ENCODE peak calls at places on chromosomes 1 and 21, in six cellular contexts. M, S, U, I, D and V are unnamed samples.
A peak's percentile ranks its signal among the peaks of the same experiment; 100 is the strongest.

GRCh38 chr1:85465099-85465790 is at the start of gene DDAH1:
- DNase-seq in U (peak; percentile 65), I (peak; percentile 35), D (no peak), S (peak; percentile 87), M (no peak), V (peak; percentile 86)

GRCh38 chr1:10114746-10115145 is 82.0 kb downstream of the UBE4B start:
- DNase-seq in S (no peak), M (no peak), U (no peak), D (no peak), I (no peak), V (no peak)

GRCh38 chr1:22639286-22639685 is 2.9 kb downstream of the C1QA start:
- DNase-seq in D (no peak), U (peak; percentile 67), S (peak; percentile 46), I (peak; percentile 52), M (no peak), V (peak; percentile 94)

GRCh38 chr1:97252076-97252475 is 530.5 kb downstream of the PTBP2 start:
- DNase-seq in D (no peak), S (no peak), M (no peak), U (peak; percentile 81), I (no peak), V (no peak)

GRCh38 chr1:61301824-61302652 is 219.7 kb downstream of the NFIA start:
- DNase-seq in M (no peak), D (peak; percentile 7), I (peak; percentile 77), S (no peak), U (peak; percentile 80), V (no peak)

GRCh38 chr1:54965624-54966340 is 14.6 kb upstream of the TMEM61 start:
- DNase-seq in D (peak; percentile 12), I (peak; percentile 45), M (no peak), S (no peak), U (peak; percentile 45), V (no peak)

GRCh38 chr1:160261526-160261877 is 847 bp downstream of the DCAF8 start:
- DNase-seq in S (peak; percentile 86), U (peak; percentile 91), I (peak; percentile 89), D (peak; percentile 76), M (peak; percentile 87), V (peak; percentile 53)

GRCh38 chr1:172397221-172397620 is 23.3 kb upstream of the C1orf105 start:
- DNase-seq in S (no peak), M (no peak), D (peak; percentile 46), I (no peak), U (peak; percentile 75), V (no peak)

GRCh38 chr1:150791587-150791986 is 16.5 kb downstream of the CTSK start:
- DNase-seq in D (no peak), U (no peak), I (no peak), M (no peak), S (no peak), V (no peak)

GRCh38 chr1:12052997-12053686 is 10.0 kb upstream of the TNFRSF8 start:
- DNase-seq in M (no peak), I (no peak), D (no peak), S (no peak), U (no peak), V (peak; percentile 73)

GRCh38 chr21:41921089-41921819 is 32.6 kb downstream of the C2CD2 start:
- DNase-seq in U (no peak), I (no peak), S (no peak), D (no peak), M (no peak), V (no peak)

GRCh38 chr1:228036701-228037231 is 30.0 kb downstream of the WNT3A start:
- DNase-seq in S (no peak), D (no peak), U (no peak), I (no peak), M (no peak), V (peak; percentile 73)
- H3K27me3 ChIP-seq in S (peaks cover 43% of the 10 kb centered on the region), D (peaks cover 2% of the 10 kb centered on the region), U (peaks cover 42% of the 10 kb centered on the region), I (peaks cover 26% of the 10 kb centered on the region), M (peaks cover 33% of the 10 kb centered on the region), V (peaks cover 44% of the 10 kb centered on the region)

GRCh38 chr1:212701910-212702309 is 2.3 kb upstream of the BATF3 start:
- DNase-seq in M (no peak), I (peak; percentile 32), S (no peak), U (no peak), D (no peak), V (no peak)
- H3K27me3 ChIP-seq in M (no peaks in the 10 kb centered on the region), I (no peaks in the 10 kb centered on the region), S (peaks cover 27% of the 10 kb centered on the region), U (no peaks in the 10 kb centered on the region), D (peaks cover 3% of the 10 kb centered on the region), V (peaks cover 65% of the 10 kb centered on the region)

DNA sequence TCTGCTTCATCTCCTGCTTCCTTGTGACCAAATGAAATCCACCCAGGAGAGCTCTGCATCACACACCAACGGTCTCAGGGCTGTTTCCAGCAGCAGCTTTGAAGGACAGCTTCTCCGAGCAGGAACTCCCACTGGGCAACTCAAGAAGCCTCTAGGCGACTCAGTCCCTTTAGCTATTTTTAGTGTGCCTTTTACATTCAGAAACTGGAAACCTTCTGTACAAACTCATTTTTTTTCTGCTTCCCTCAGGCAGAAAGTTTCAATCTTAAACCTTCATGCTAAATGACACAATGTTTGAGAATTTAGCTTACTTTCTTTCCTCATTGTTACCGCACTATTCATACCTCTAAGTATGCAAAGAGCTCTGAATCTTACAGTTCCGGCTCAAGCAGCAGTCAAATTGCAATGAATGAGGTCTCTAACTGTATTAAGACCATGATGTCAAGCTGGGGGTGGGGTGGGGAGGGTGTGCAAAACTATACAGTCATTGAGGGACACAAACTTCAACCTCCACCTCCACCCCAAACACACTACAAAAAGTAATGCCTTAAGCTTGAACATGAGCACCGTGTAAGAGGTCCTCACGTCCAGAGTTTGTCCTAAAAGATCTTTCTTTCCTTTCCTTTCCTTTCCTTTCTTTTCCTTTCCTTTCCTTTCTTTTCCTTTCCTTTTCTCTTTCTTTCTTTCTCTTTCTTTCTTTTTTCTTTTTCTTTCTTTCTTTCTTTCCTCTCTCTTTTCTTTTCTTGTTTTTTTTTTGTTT is 16.4 kb upstream of the TARBP1 start:
- DNase-seq in S (peak; percentile 48), D (peak; percentile 24), I (peak; percentile 91), M (no peak), U (peak; percentile 94), V (no peak)
- H3K27me3 ChIP-seq in S (no peaks in the 10 kb centered on the region), D (no peaks in the 10 kb centered on the region), I (no peaks in the 10 kb centered on the region), M (no peaks in the 10 kb centered on the region), U (no peaks in the 10 kb centered on the region), V (no peaks in the 10 kb centered on the region)

GRCh38 chr21:44706026-44706705 is 5.2 kb downstream of the TSPEAR start:
- DNase-seq in M (peak; percentile 41), D (no peak), I (no peak), U (no peak), S (no peak), V (peak; percentile 82)

GRCh38 chr21:44704636-44705001 is 6.8 kb downstream of the TSPEAR start:
- DNase-seq in S (no peak), M (no peak), D (no peak), U (no peak), I (no peak), V (peak; percentile 83)

GRCh38 chr21:44708866-44709425 is 2.4 kb downstream of the TSPEAR start:
- DNase-seq in I (no peak), D (no peak), U (no peak), M (peak; percentile 37), S (no peak), V (no peak)

GRCh38 chr21:44708213-44708865 is 3.0 kb downstream of the TSPEAR start:
- DNase-seq in U (no peak), D (no peak), M (peak; percentile 39), S (no peak), I (no peak), V (peak; percentile 86)

GRCh38 chr21:44706706-44707615 is 4.4 kb downstream of the TSPEAR start:
- DNase-seq in I (no peak), M (peak; percentile 26), D (no peak), U (no peak), S (no peak), V (peak; percentile 80)
- H3K27me3 ChIP-seq in I (peaks cover 85% of the 10 kb centered on the region), M (peaks cover 72% of the 10 kb centered on the region), D (peaks cover 7% of the 10 kb centered on the region), U (peaks cover 74% of the 10 kb centered on the region), S (peaks cover 88% of the 10 kb centered on the region), V (peaks cover 69% of the 10 kb centered on the region)

GRCh38 chr1:197907846-197908616 is 5.6 kb downstream of the C1orf53 start:
- DNase-seq in S (no peak), D (no peak), I (no peak), M (no peak), U (no peak), V (no peak)

GRCh38 chr1:197910120-197911110 is 6.8 kb upstream of the LHX9 start:
- DNase-seq in D (no peak), M (no peak), I (no peak), S (no peak), U (no peak), V (peak; percentile 51)

GRCh38 chr1:197909346-197909745 is 6.9 kb downstream of the C1orf53 start:
- DNase-seq in D (no peak), U (no peak), M (no peak), S (no peak), I (no peak), V (no peak)

GRCh38 chr1:197911172-197911856 is 5.9 kb upstream of the LHX9 start:
- DNase-seq in M (peak; percentile 53), U (no peak), D (no peak), I (no peak), S (no peak), V (peak; percentile 87)

GRCh38 chr1:197908695-197909336 is 6.4 kb downstream of the C1orf53 start:
- DNase-seq in U (no peak), D (no peak), M (no peak), I (no peak), S (no peak), V (peak; percentile 47)
- H3K27me3 ChIP-seq in U (peaks cover 68% of the 10 kb centered on the region), D (peaks cover 73% of the 10 kb centered on the region), M (peaks cover 75% of the 10 kb centered on the region), I (peaks cover 95% of the 10 kb centered on the region), S (peaks cover 100% of the 10 kb centered on the region), V (peaks cover 100% of the 10 kb centered on the region)

DNA sequence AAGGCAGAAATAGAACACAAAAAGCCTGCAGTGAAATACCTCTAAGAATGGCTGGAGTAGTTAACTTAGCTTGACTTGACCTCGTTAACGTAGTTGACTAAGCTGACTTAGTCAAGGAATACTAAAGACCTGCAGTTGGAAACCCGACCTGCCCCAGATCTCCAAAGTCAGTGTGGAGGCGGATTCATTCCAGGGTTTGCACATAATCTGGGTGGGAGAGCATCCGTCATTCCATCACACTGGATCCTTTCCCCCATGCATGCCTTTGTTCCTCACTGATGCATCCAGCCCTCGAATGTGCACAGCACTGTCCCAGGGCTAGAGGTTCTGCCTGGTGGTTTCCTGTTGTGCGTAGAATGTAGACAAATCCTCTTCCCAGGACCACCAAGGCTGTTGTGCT is 76.4 kb downstream of the KCNN3 start:
- DNase-seq in D (no peak), S (no peak), M (no peak), U (no peak), I (no peak), V (no peak)
- H3K27me3 ChIP-seq in D (peaks cover 18% of the 10 kb centered on the region), S (peaks cover 20% of the 10 kb centered on the region), M (no peaks in the 10 kb centered on the region), U (peaks cover 68% of the 10 kb centered on the region), I (peaks cover 3% of the 10 kb centered on the region), V (no peaks in the 10 kb centered on the region)

DNA sequence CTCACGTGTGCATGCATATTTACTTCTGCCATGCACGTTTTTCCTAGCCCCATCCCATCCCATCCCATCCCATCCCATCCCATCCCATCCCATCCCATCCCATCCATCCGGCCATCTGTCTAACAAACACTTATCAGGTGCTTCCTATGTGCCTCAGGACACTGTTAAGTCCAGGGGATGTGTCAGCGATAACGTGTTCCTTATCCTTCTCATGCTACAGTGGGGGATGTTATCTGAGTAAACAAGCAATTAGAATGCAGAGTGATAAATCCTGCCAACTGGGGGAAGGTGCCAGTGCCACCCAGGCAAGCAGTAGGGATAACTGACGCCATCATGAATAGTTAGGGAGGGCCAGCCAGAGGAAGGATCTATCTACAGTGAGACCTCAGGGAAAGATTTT is 304.2 kb downstream of the CAMTA1 start:
- DNase-seq in M (no peak), I (no peak), U (no peak), D (no peak), S (no peak), V (no peak)
- H3K27me3 ChIP-seq in M (no peaks in the 10 kb centered on the region), I (no peaks in the 10 kb centered on the region), U (peaks cover 47% of the 10 kb centered on the region), D (no peaks in the 10 kb centered on the region), S (peaks cover 8% of the 10 kb centered on the region), V (no peaks in the 10 kb centered on the region)